ENCODE peak calls at places on chromosome 1, in nine cellular contexts. J, L, S, T, U, C, D, R and Z are unnamed samples.

GRCh38 chr1:232891656-232892317 is 58.6 kb upstream of the NTPCR start:
- DNase-seq in J (no peak), L (no peak), S (no peak), T (no peak), U (no peak), C (no peak), D (no peak), R (no peak), Z (no peak)

GRCh38 chr1:201125019-201125418 is 2.0 kb downstream of the ASCL5 start:
- DNase-seq in J (no peak), L (no peak), S (no peak), T (no peak), U (no peak), C (no peak), D (no peak), R (no peak), Z (no peak)

GRCh38 chr1:61187380-61188086 is 105.2 kb downstream of the NFIA start:
- DNase-seq in J (no peak), L (no peak), S (no peak), T (no peak), U (no peak), C (no peak), D (no peak), R (no peak), Z (no peak)

GRCh38 chr1:29685387-29685786 is 449.1 kb downstream of the PTPRU start:
- DNase-seq in J (peak; percentile 12), L (no peak), S (no peak), T (no peak), U (no peak), C (no peak), D (no peak), R (no peak), Z (peak; percentile 35)

GRCh38 chr1:150162862-150163706 is 13.4 kb downstream of the PLEKHO1 start:
- DNase-seq in J (no peak), L (peak; percentile 58), S (peak; percentile 91), T (peak; percentile 77), U (peak; percentile 76), C (no peak), D (no peak), R (peak; percentile 61), Z (peak; percentile 90)

GRCh38 chr1:39892611-39893595 is 8.8 kb downstream of the MYCL start:
- DNase-seq in J (no peak), L (no peak), S (no peak), T (no peak), U (peak; percentile 90), C (no peak), D (no peak), R (peak; percentile 24), Z (no peak)

GRCh38 chr1:89905391-89906058 is 84.7 kb downstream of the LRRC8D start:
- DNase-seq in J (no peak), L (no peak), S (no peak), T (no peak), U (no peak), C (no peak), D (no peak), R (no peak), Z (no peak)

GRCh38 chr1:24693827-24694379 is 50.8 kb downstream of the SRRM1 start:
- DNase-seq in J (no peak), L (no peak), S (no peak), T (no peak), U (no peak), C (no peak), D (no peak), R (no peak), Z (no peak)

GRCh38 chr1:145946477-145946986 is 11.3 kb downstream of the LIX1L start:
- DNase-seq in J (no peak), L (no peak), S (no peak), T (no peak), U (no peak), C (no peak), D (no peak), R (no peak), Z (no peak)

GRCh38 chr1:108200627-108201106 is 524 bp upstream of the SLC25A24 start:
- DNase-seq in J (no peak), L (no peak), S (peak; percentile 49), T (peak; percentile 55), U (peak; percentile 28), C (no peak), D (no peak), R (peak; percentile 28), Z (no peak)

GRCh38 chr1:62367005-62367547 is 47.8 kb upstream of the KANK4 start:
- DNase-seq in J (no peak), L (no peak), S (no peak), T (no peak), U (no peak), C (no peak), D (no peak), R (no peak), Z (no peak)

GRCh38 chr1:60281360-60281932 is 207.9 kb upstream of the C1orf87 start:
- DNase-seq in J (peak; percentile 53), L (peak; percentile 54), S (peak; percentile 65), T (peak; percentile 38), U (peak; percentile 89), C (peak; percentile 18), D (peak; percentile 37), R (peak; percentile 66), Z (no peak)

GRCh38 chr1:67647036-67647798 is 37.8 kb upstream of the GADD45A start:
- DNase-seq in J (no peak), L (no peak), S (no peak), T (no peak), U (no peak), C (no peak), D (no peak), R (no peak), Z (no peak)

GRCh38 chr1:195763907-195764183 is 844.4 kb downstream of the KCNT2 start:
- DNase-seq in J (no peak), L (no peak), S (no peak), T (no peak), U (no peak), C (no peak), D (no peak), R (no peak), Z (no peak)